ENCODE peak calls at places on chromosomes 1 and 21, in eight cellular contexts. One of them, this sample, is unnamed.

GRCh38 chr1:228141082-228141870 is 1.2 kb downstream of the GUK1 start:
- DNase-seq in posterior cingulate gyrus: no peak
- DNase-seq in HEK293T: no peak
- DNase-seq in A172: peak; percentile 66
- DNase-seq in T1000: peak; percentile 36
- DNase-seq in HuH-7: peak; percentile 17
- DNase-seq in GM12864: no peak
- DNase-seq in LHCN-M2: peak; percentile 88
- DNase-seq in this sample: peak; percentile 22

GRCh38 chr1:97654866-97655265 is 266.0 kb downstream of the DPYD start:
- DNase-seq in T1000: no peak
- DNase-seq in HuH-7: no peak
- DNase-seq in GM12864: no peak
- DNase-seq in A172: no peak
- DNase-seq in HEK293T: no peak
- DNase-seq in posterior cingulate gyrus: no peak
- DNase-seq in LHCN-M2: peak; percentile 36
- DNase-seq in this sample: no peak

GRCh38 chr1:9110669-9111356 is 18.1 kb downstream of the GPR157 start:
- DNase-seq in T1000: peak; percentile 69
- DNase-seq in HuH-7: peak; percentile 87
- DNase-seq in GM12864: peak; percentile 71
- DNase-seq in posterior cingulate gyrus: peak; percentile 87
- DNase-seq in HEK293T: peak; percentile 83
- DNase-seq in A172: peak; percentile 73
- DNase-seq in LHCN-M2: peak; percentile 68
- DNase-seq in this sample: peak; percentile 69

GRCh38 chr1:153805042-153805745 is 30.0 kb downstream of the SLC27A3 start:
- DNase-seq in LHCN-M2: peak; percentile 95
- DNase-seq in T1000: peak; percentile 35
- DNase-seq in A172: peak; percentile 92
- DNase-seq in HEK293T: no peak
- DNase-seq in GM12864: peak; percentile 99
- DNase-seq in HuH-7: no peak
- DNase-seq in posterior cingulate gyrus: no peak
- DNase-seq in this sample: peak; percentile 68

GRCh38 chr1:238252033-238252802 is 361.5 kb upstream of the ZP4 start:
- DNase-seq in LHCN-M2: peak; percentile 47
- DNase-seq in HuH-7: peak; percentile 51
- DNase-seq in A172: peak; percentile 77
- DNase-seq in HEK293T: peak; percentile 50
- DNase-seq in posterior cingulate gyrus: peak; percentile 67
- DNase-seq in GM12864: no peak
- DNase-seq in T1000: no peak
- DNase-seq in this sample: peak; percentile 53

GRCh38 chr21:44087426-44088400 is 19.5 kb upstream of the PWP2 start:
- DNase-seq in HuH-7: no peak
- DNase-seq in HEK293T: no peak
- DNase-seq in LHCN-M2: no peak
- DNase-seq in posterior cingulate gyrus: peak; percentile 12
- DNase-seq in GM12864: no peak
- DNase-seq in A172: no peak
- DNase-seq in T1000: no peak
- DNase-seq in this sample: no peak

GRCh38 chr1:1219341-1219740 is 5.4 kb upstream of the TNFRSF4 start:
- DNase-seq in LHCN-M2: no peak
- DNase-seq in A172: no peak
- DNase-seq in posterior cingulate gyrus: no peak
- DNase-seq in T1000: no peak
- DNase-seq in HEK293T: no peak
- DNase-seq in HuH-7: no peak
- DNase-seq in GM12864: no peak
- DNase-seq in this sample: no peak

GRCh38 chr1:157652859-157653493 is 47.6 kb downstream of the FCRL3 start:
- DNase-seq in posterior cingulate gyrus: no peak
- DNase-seq in T1000: no peak
- DNase-seq in HuH-7: no peak
- DNase-seq in A172: no peak
- DNase-seq in LHCN-M2: no peak
- DNase-seq in GM12864: peak; percentile 44
- DNase-seq in HEK293T: no peak
- DNase-seq in this sample: no peak

GRCh38 chr1:12438349-12438924 is 179.6 kb downstream of the DHRS3 start:
- DNase-seq in HEK293T: no peak
- DNase-seq in T1000: no peak
- DNase-seq in LHCN-M2: no peak
- DNase-seq in posterior cingulate gyrus: no peak
- DNase-seq in A172: no peak
- DNase-seq in GM12864: peak; percentile 46
- DNase-seq in HuH-7: no peak
- DNase-seq in this sample: no peak

GRCh38 chr1:240612811-240613210 is 856 bp upstream of the GREM2 start:
- DNase-seq in LHCN-M2: no peak
- DNase-seq in HuH-7: no peak
- DNase-seq in A172: no peak
- DNase-seq in T1000: no peak
- DNase-seq in HEK293T: no peak
- DNase-seq in GM12864: no peak
- DNase-seq in posterior cingulate gyrus: no peak
- DNase-seq in this sample: no peak

GRCh38 chr1:2921970-2922686 is 99.1 kb upstream of the ACTRT2 start:
- DNase-seq in LHCN-M2: no peak
- DNase-seq in posterior cingulate gyrus: peak; percentile 44
- DNase-seq in A172: no peak
- DNase-seq in GM12864: no peak
- DNase-seq in HuH-7: peak; percentile 50
- DNase-seq in HEK293T: peak; percentile 65
- DNase-seq in T1000: no peak
- DNase-seq in this sample: no peak

GRCh38 chr1:43423672-43424550 is 29.8 kb downstream of the HYI start:
- DNase-seq in LHCN-M2: no peak
- DNase-seq in T1000: no peak
- DNase-seq in HuH-7: no peak
- DNase-seq in A172: peak; percentile 16
- DNase-seq in posterior cingulate gyrus: no peak
- DNase-seq in GM12864: peak; percentile 16
- DNase-seq in HEK293T: no peak
- DNase-seq in this sample: no peak